ENCODE peak calls at places on chromosomes 7 and 10, in eight cellular contexts. Z is naive thymus-derived CD8-positive, alpha-beta T cell; H is activated CD4-positive, alpha-beta T cell treated with anti-CD3 and anti-CD28 coated beads, Interleukin-2, amount 50 U/mL, for 48 hours; A is AG10803; U is HS-27A; T is CD8-positive, alpha-beta T cell; F is NCI-H1436; R is ovary. I is an unnamed sample.
A peak's percentile ranks its signal among the peaks of the same experiment; 100 is the strongest.

GRCh38 chr10:122550983-122551382 is 9.6 kb upstream of the DMBT1 start:
- DNase-seq in Z (no peak), H (no peak), A (no peak), U (no peak), T (no peak), F (no peak), R (no peak), I (no peak)

GRCh38 chr7:45601094-45601493 is 26.9 kb downstream of the ADCY1 start:
- DNase-seq in Z (no peak), H (no peak), A (no peak), U (no peak), T (no peak), F (no peak), R (no peak), I (no peak)

GRCh38 chr7:98836811-98837631 is 32.8 kb downstream of the TMEM130 start:
- DNase-seq in Z (no peak), H (peak; percentile 41), A (no peak), U (no peak), T (no peak), F (peak; percentile 35), R (no peak), I (no peak)

GRCh38 chr10:114565066-114565465 is 93.0 kb downstream of the ABLIM1 start:
- DNase-seq in Z (no peak), H (no peak), A (peak; percentile 36), U (no peak), T (no peak), F (no peak), R (no peak), I (no peak)

GRCh38 chr10:60434418-60435046 is 44.9 kb upstream of the ANK3 start:
- DNase-seq in Z (no peak), H (no peak), A (peak; percentile 64), U (no peak), T (no peak), F (peak; percentile 25), R (peak; percentile 39), I (no peak)

GRCh38 chr7:10889266-10889898 is 84.3 kb upstream of the PHF14 start:
- DNase-seq in Z (peak; percentile 25), H (peak; percentile 30), A (peak; percentile 50), U (peak; percentile 1), T (no peak), F (peak; percentile 51), R (no peak), I (no peak)

GRCh38 chr10:59180689-59181270 is 4.3 kb downstream of the PHYHIPL start:
- DNase-seq in Z (no peak), H (no peak), A (no peak), U (no peak), T (no peak), F (no peak), R (no peak), I (no peak)

GRCh38 chr7:157827045-157827862 is 490.4 kb downstream of the DNAJB6 start:
- DNase-seq in Z (no peak), H (peak; percentile 15), A (no peak), U (no peak), T (no peak), F (no peak), R (no peak), I (no peak)

GRCh38 chr7:147547252-147547897 is 1043.2 kb upstream of the C7orf33 start:
- DNase-seq in Z (no peak), H (peak; percentile 3), A (peak; percentile 18), U (no peak), T (no peak), F (no peak), R (no peak), I (no peak)

GRCh38 chr7:69656890-69657289 is 58.6 kb downstream of the AUTS2 start:
- DNase-seq in Z (no peak), H (no peak), A (peak; percentile 84), U (no peak), T (no peak), F (no peak), R (no peak), I (peak; percentile 6)